ENCODE peak calls at places on chromosomes 7 and 10, in four cellular contexts. One of them, this sample, is unnamed.

GRCh38 chr7:23685770-23686169 is 5.8 kb downstream of the FAM221A start:
- DNase-seq in HepG2: no peak
- DNase-seq in K562: no peak
- DNase-seq in GM12878: no peak
- DNase-seq in this sample: no peak

GRCh38 chr7:21427861-21428641 is at the start of gene SP4:
- DNase-seq in HepG2: peak
- DNase-seq in GM12878: peak
- DNase-seq in K562: peak
- DNase-seq in this sample: peak

GRCh38 chr7:128112781-128113221 is 81.6 kb upstream of the LRRC4 start:
- DNase-seq in GM12878: no peak
- DNase-seq in HepG2: no peak
- DNase-seq in K562: no peak
- DNase-seq in this sample: no peak

GRCh38 chr10:123744226-123744536 is 78.0 kb downstream of the GPR26 start:
- DNase-seq in K562: no peak
- DNase-seq in GM12878: no peak
- DNase-seq in HepG2: no peak
- DNase-seq in this sample: no peak

GRCh38 chr10:129761981-129762956 is 201.8 kb downstream of the EBF3 start:
- DNase-seq in K562: no peak
- DNase-seq in HepG2: no peak
- DNase-seq in GM12878: no peak
- DNase-seq in this sample: no peak

GRCh38 chr7:27345164-27345887 is 102.7 kb downstream of the EVX1 start:
- DNase-seq in K562: no peak
- DNase-seq in GM12878: no peak
- DNase-seq in HepG2: no peak
- DNase-seq in this sample: no peak

GRCh38 chr7:120964088-120964487 is 13.5 kb downstream of the ING3 start:
- DNase-seq in GM12878: no peak
- DNase-seq in HepG2: no peak
- DNase-seq in K562: no peak
- DNase-seq in this sample: no peak

GRCh38 chr7:32494946-32495297 is 367 bp upstream of the AVL9 start:
- DNase-seq in GM12878: no peak
- DNase-seq in K562: no peak
- DNase-seq in HepG2: no peak
- DNase-seq in this sample: no peak

GRCh38 chr10:84118395-84119006 is 20.8 kb upstream of the GHITM start:
- DNase-seq in GM12878: no peak
- DNase-seq in HepG2: no peak
- DNase-seq in K562: peak
- DNase-seq in this sample: no peak

GRCh38 chr10:132905661-132906060 is 36.7 kb downstream of the CFAP46 start:
- DNase-seq in K562: no peak
- DNase-seq in GM12878: no peak
- DNase-seq in HepG2: no peak
- DNase-seq in this sample: no peak

GRCh38 chr10:117804470-117805011 is 242.2 kb downstream of the RAB11FIP2 start:
- DNase-seq in K562: no peak
- DNase-seq in HepG2: no peak
- DNase-seq in GM12878: peak
- DNase-seq in this sample: no peak

GRCh38 chr7:36736827-36737211 is 12.5 kb upstream of the AOAH start:
- DNase-seq in HepG2: no peak
- DNase-seq in K562: no peak
- DNase-seq in GM12878: peak
- DNase-seq in this sample: no peak

DNA sequence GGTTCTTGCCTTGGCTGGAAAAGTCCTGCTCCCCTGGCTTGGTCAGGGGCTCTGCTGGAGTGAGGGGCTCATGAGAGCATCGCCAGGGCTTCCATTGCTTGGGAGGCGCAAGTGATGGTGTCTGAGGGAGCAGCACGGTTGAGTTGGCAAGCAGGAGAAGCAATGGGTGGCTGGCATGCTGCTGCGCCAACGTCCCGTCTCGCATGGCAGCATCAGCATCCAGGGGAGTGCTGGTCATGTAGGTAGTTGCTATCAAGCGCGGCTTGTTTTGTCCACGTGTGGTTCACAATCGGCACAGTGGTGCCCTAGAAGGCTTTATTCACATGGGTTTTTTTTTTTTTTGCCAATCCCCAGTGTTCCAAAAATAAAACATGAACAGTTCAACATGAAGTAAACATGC is 3.8 kb downstream of the PYROXD2 start:
- DNase-seq in GM12878: no peak
- DNase-seq in K562: no peak
- DNase-seq in HepG2: no peak
- DNase-seq in this sample: no peak
- TF ChIP-seq BHLHE40 in GM12878: no peak
- TF ChIP-seq BHLHE40 in K562: no peak
- TF ChIP-seq BHLHE40 in HepG2: no peak
- TF ChIP-seq BHLHE40 in this sample: no peak

GRCh38 chr10:22805304-22805703 is 90.9 kb upstream of the PIP4K2A start:
- DNase-seq in K562: no peak
- DNase-seq in GM12878: no peak
- DNase-seq in HepG2: peak
- DNase-seq in this sample: no peak

GRCh38 chr10:22801759-22802158 is 87.4 kb upstream of the PIP4K2A start:
- DNase-seq in HepG2: no peak
- DNase-seq in K562: no peak
- DNase-seq in GM12878: no peak
- DNase-seq in this sample: no peak

GRCh38 chr10:22807238-22807637 is 92.9 kb upstream of the PIP4K2A start:
- DNase-seq in HepG2: no peak
- DNase-seq in GM12878: no peak
- DNase-seq in K562: no peak
- DNase-seq in this sample: no peak

GRCh38 chr10:22803201-22803895 is 89.0 kb upstream of the PIP4K2A start:
- DNase-seq in GM12878: no peak
- DNase-seq in HepG2: no peak
- DNase-seq in K562: no peak
- DNase-seq in this sample: no peak
- TF ChIP-seq FOXK2 in GM12878: no peak
- TF ChIP-seq FOXK2 in HepG2: no peak
- TF ChIP-seq FOXK2 in K562: no peak
- TF ChIP-seq FOXK2 in this sample: no peak

DNA sequence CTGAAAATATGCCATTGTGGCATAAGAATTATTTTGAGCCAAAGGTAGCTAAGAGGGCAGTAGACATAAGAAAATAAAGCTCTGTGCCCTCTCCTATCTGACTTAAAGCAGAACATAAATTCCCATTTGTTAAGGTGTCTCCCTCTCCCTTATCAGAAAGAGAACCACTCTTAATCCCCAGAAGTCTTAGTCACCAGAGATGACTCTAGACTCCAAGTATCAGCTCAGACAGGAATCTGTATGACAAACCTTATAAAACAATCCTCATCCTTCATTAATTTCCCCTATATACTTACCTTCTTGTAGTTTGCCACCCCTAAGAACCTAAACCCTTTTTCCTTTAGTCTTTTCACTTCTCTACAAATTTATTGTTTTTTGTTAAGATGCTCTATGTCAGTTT is 21.8 kb upstream of the PIP4K2A start:
- DNase-seq in HepG2: no peak
- DNase-seq in K562: peak
- DNase-seq in GM12878: no peak
- DNase-seq in this sample: no peak
- TF ChIP-seq BHLHE40 in HepG2: no peak
- TF ChIP-seq BHLHE40 in K562: no peak
- TF ChIP-seq BHLHE40 in GM12878: no peak
- TF ChIP-seq BHLHE40 in this sample: no peak

DNA sequence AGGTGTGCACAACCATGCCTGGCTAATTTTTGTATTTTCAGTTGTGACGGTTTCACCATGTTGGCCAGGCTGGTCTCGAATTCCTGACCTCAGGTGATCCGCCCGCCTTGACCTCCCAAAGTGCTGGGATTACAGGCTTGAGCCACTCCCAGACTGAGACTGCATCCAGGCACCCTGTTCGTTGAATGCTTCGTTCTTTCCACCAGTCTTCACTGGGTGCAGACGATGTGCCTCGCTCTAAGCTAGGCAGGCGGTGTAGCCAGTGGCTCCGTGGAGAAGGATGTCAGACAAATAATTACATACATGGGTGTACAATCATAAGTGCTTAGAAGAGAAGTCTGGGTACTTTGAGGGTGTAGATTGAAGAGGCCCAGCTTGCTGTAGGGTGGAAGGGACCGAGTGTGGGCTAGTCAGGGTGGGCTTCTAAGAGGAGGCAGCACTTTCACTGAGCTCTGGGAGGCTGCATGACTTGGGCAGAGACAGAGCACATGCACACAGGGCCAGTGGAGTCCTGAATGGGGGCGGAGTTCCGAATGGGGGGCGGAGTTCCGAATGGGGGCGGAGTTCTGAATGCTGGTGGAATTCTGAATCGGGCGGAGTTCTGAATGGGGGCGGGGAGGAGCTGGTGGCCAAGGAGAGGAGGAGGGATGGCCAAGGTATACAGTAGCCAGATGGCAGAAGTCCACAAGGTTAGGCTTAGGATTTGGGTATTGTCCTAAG is 74.3 kb downstream of the COL26A1 start:
- DNase-seq in K562: peak
- DNase-seq in HepG2: no peak
- DNase-seq in GM12878: no peak
- DNase-seq in this sample: peak
- TF ChIP-seq FOXK2 in K562: no peak
- TF ChIP-seq FOXK2 in HepG2: no peak
- TF ChIP-seq FOXK2 in GM12878: no peak
- TF ChIP-seq FOXK2 in this sample: no peak

GRCh38 chr7:50807026-50807730 is 24.5 kb upstream of the GRB10 start:
- DNase-seq in GM12878: no peak
- DNase-seq in K562: no peak
- DNase-seq in HepG2: no peak
- DNase-seq in this sample: no peak
- TF ChIP-seq BHLHE40 in GM12878: no peak
- TF ChIP-seq BHLHE40 in K562: no peak
- TF ChIP-seq BHLHE40 in HepG2: no peak
- TF ChIP-seq BHLHE40 in this sample: no peak

GRCh38 chr7:149598721-149599308 is 101.2 kb upstream of the ZNF746 start:
- DNase-seq in GM12878: no peak
- DNase-seq in K562: peak
- DNase-seq in HepG2: peak
- DNase-seq in this sample: peak

GRCh38 chr7:149604521-149604920 is 106.9 kb upstream of the ZNF746 start:
- DNase-seq in GM12878: no peak
- DNase-seq in K562: no peak
- DNase-seq in HepG2: no peak
- DNase-seq in this sample: no peak

GRCh38 chr7:149595078-149595477 is 97.5 kb upstream of the ZNF746 start:
- DNase-seq in GM12878: no peak
- DNase-seq in HepG2: no peak
- DNase-seq in K562: no peak
- DNase-seq in this sample: no peak

GRCh38 chr7:149595541-149595940 is 97.9 kb upstream of the ZNF746 start:
- DNase-seq in GM12878: no peak
- DNase-seq in K562: no peak
- DNase-seq in HepG2: no peak
- DNase-seq in this sample: no peak

DNA sequence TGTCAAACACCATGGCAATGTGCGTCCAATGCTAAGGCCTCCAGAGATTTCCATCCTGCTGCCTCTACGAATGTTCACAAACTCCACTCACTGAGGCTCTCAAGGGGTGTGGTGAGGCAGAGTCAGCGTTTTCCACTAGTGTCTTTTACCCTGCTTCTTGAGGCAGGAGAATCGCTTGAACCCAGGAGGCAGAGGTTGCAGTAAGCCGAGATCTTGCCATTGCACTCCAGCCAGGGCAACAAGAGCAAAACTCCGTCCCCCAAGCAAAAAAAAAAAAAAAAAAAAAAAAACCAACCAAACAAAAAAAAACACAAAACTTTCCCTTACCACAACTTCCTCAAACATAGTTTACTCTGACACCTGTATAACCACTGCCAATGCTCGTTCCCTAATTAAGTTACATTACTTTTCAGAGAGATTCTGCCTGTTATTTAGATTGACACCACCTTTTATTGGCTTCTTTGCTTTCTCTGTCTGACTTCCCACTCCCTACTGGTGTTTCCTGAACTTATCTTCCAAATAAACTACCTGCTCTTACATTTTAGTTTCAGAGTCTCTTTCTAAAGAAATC is 102.1 kb upstream of the ZNF746 start:
- DNase-seq in K562: no peak
- DNase-seq in HepG2: no peak
- DNase-seq in GM12878: no peak
- DNase-seq in this sample: no peak
- TF ChIP-seq FOXK2 in K562: no peak
- TF ChIP-seq FOXK2 in HepG2: no peak
- TF ChIP-seq FOXK2 in GM12878: no peak
- TF ChIP-seq FOXK2 in this sample: no peak

GRCh38 chr7:140726304-140726703 is 29.8 kb downstream of the NDUFB2 start:
- DNase-seq in HepG2: peak
- DNase-seq in GM12878: no peak
- DNase-seq in K562: no peak
- DNase-seq in this sample: peak
- TF ChIP-seq BHLHE40 in HepG2: no peak
- TF ChIP-seq BHLHE40 in GM12878: no peak
- TF ChIP-seq BHLHE40 in K562: no peak
- TF ChIP-seq BHLHE40 in this sample: no peak

DNA sequence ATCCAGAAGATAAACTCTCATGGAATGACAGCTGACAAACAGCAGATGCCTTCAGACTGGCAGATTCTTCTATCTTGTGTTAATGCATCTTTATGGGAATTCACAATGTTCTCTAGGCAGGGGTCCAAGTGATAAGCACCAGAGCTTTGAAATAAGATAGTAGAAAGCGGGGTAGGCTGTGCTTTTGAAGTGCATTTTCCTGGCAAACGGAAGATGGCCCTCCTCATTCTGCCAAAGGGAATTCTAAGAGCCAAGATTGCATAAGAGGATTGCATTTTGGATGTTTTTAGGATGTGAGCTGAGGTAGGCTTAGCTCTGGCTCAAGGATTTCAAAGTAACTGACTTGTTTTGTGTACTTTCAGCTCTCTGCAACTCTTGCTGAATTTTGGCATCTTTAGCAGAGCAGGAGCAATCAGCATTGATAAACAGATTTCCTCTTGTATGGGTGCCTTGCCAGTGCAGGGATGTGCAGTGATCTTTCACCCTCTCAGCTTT is 298.5 kb upstream of the KLF6 start:
- DNase-seq in K562: no peak
- DNase-seq in GM12878: no peak
- DNase-seq in HepG2: no peak
- DNase-seq in this sample: no peak
- TF ChIP-seq FOXK2 in K562: no peak
- TF ChIP-seq FOXK2 in GM12878: no peak
- TF ChIP-seq FOXK2 in HepG2: no peak
- TF ChIP-seq FOXK2 in this sample: no peak